ENCODE peak calls at places on chromosomes 4 and X, in eight cellular contexts. F is iris pigment epithelial cell; G is upper lobe of right lung; X is H9; S is stimulated activated CD8-positive, alpha-beta memory T cell treated with anti-CD3 and anti-CD28 coated beads, Interleukin-2, amount 100 ng/mL, for 48 hours; B is progenitor cell of endocrine pancreas; M is activated CD4-positive, alpha-beta T cell treated with anti-CD3 and anti-CD28 coated beads, Interleukin-2, amount 50 U/mL, for 4 hours; I is AG09319. Y is an unnamed sample.

GRCh38 chrX:41087219-41087618 is 2.0 kb downstream of the USP9X start:
- DNase-seq in X (no peak), F (no peak), G (no peak), B (no peak), S (no peak), M (no peak), I (no peak), Y (no peak)

GRCh38 chrX:70132877-70133302 is 357 bp upstream of the IGBP1 start:
- DNase-seq in B (no peak), I (no peak), X (no peak), F (no peak), G (no peak), M (no peak), S (no peak), Y (no peak)

GRCh38 chrX:68490644-68491043 is 8.2 kb upstream of the YIPF6 start:
- DNase-seq in M (no peak), I (no peak), G (no peak), B (no peak), X (no peak), F (peak; percentile 27), S (no peak), Y (peak; percentile 53)

GRCh38 chr4:163523791-163524365 is 29.4 kb downstream of the TMA16 start:
- DNase-seq in G (no peak), X (no peak), I (no peak), M (no peak), S (no peak), F (no peak), B (no peak), Y (no peak)

GRCh38 chrX:100316987-100317386 is 93.1 kb downstream of the PCDH19 start:
- DNase-seq in B (no peak), X (no peak), G (peak; percentile 65), I (peak; percentile 19), S (no peak), M (no peak), F (no peak), Y (no peak)

GRCh38 chr4:168618577-168619265 is 121.9 kb downstream of the PALLD start:
- DNase-seq in X (no peak), F (peak; percentile 81), G (no peak), I (no peak), B (no peak), M (no peak), S (no peak), Y (no peak)

GRCh38 chr4:80155286-80155982 is 41.9 kb upstream of the PRDM8 start:
- DNase-seq in B (no peak), G (no peak), X (no peak), S (no peak), F (no peak), M (no peak), I (no peak), Y (no peak)

GRCh38 chr4:147407261-147408045 is 73.4 kb upstream of the EDNRA start:
- DNase-seq in F (peak; percentile 75), I (no peak), S (no peak), G (no peak), M (no peak), X (peak; percentile 63), B (no peak), Y (peak; percentile 37)

GRCh38 chr4:30537462-30537861 is 182.7 kb upstream of the PCDH7 start:
- DNase-seq in X (no peak), F (peak; percentile 68), G (no peak), S (no peak), I (no peak), M (no peak), B (no peak), Y (no peak)

GRCh38 chrX:57925806-57926205 is 15.5 kb upstream of the ZXDA start:
- DNase-seq in S (no peak), F (peak; percentile 1), G (no peak), B (no peak), X (no peak), I (no peak), M (no peak), Y (no peak)

GRCh38 chr4:10054571-10055041 is 33.3 kb upstream of the SLC2A9 start:
- DNase-seq in G (no peak), F (no peak), M (no peak), S (no peak), I (no peak), X (no peak), B (no peak), Y (no peak)

GRCh38 chr4:146334862-146335449 is 120.6 kb downstream of the REELD1 start:
- DNase-seq in M (no peak), X (no peak), G (no peak), I (no peak), B (no peak), S (no peak), F (no peak), Y (no peak)

GRCh38 chr4:8914461-8915171 is 43.0 kb upstream of the HMX1 start:
- DNase-seq in B (peak; percentile 6), F (no peak), S (no peak), I (no peak), M (no peak), G (peak; percentile 53), X (no peak), Y (no peak)

GRCh38 chrX:50067435-50068292 is 133.1 kb downstream of the AKAP4 start:
- DNase-seq in I (no peak), X (peak; percentile 70), B (peak; percentile 20), G (no peak), M (no peak), F (peak; percentile 34), S (no peak), Y (peak; percentile 79)

GRCh38 chrX:2863646-2864045 is 34.9 kb downstream of the GYG2 start:
- DNase-seq in S (no peak), M (no peak), I (no peak), G (no peak), F (peak; percentile 40), X (peak; percentile 52), B (no peak), Y (peak; percentile 47)

GRCh38 chrX:154840856-154841255 is 6.4 kb upstream of the SMIM9 start:
- DNase-seq in X (no peak), S (no peak), I (peak; percentile 12), F (peak; percentile 69), M (no peak), G (no peak), B (no peak), Y (peak; percentile 40)

GRCh38 chrX:17654116-17654515 is 83.2 kb upstream of the SCML1 start:
- DNase-seq in I (no peak), M (peak; percentile 33), S (peak; percentile 37), G (no peak), X (no peak), B (no peak), F (no peak), Y (no peak)

GRCh38 chrX:66632473-66632872 is 6.4 kb downstream of the EDA2R start:
- DNase-seq in M (no peak), S (no peak), I (no peak), G (no peak), F (peak; percentile 39), B (no peak), X (no peak), Y (no peak)

GRCh38 chr4:169080970-169081369 is 70.9 kb upstream of the CBR4 start:
- DNase-seq in X (no peak), G (no peak), M (no peak), I (no peak), B (no peak), F (peak; percentile 81), S (no peak), Y (no peak)

GRCh38 chrX:53195401-53195800 is 29.6 kb downstream of the KDM5C start:
- DNase-seq in X (no peak), I (no peak), G (no peak), M (no peak), B (no peak), F (no peak), S (no peak), Y (no peak)

GRCh38 chrX:48992341-48992740 is 9.7 kb downstream of the GRIPAP1 start:
- DNase-seq in X (no peak), M (no peak), B (no peak), G (no peak), I (no peak), S (no peak), F (no peak), Y (no peak)

GRCh38 chr4:48944252-48944651 is 37.7 kb upstream of the OCIAD2 start:
- DNase-seq in G (no peak), X (no peak), B (no peak), M (no peak), F (no peak), S (no peak), I (no peak), Y (no peak)

Y was measured in GM23338.